ENCODE peak calls at places on chromosomes 4 and X, in seven cellular contexts. One of them, this sample, is unnamed.

GRCh38 chr4:70747874-70748273 is 26.1 kb downstream of the RUFY3 start:
- DNase-seq in adrenal gland: no peak
- DNase-seq in A549: no peak
- DNase-seq in right cardiac atrium: no peak
- DNase-seq in neural progenitor cell: no peak
- DNase-seq in transverse colon: no peak
- DNase-seq in right atrium auricular region: no peak
- DNase-seq in this sample: no peak

GRCh38 chrX:130120746-130121504 is 10.6 kb upstream of the ELF4 start:
- DNase-seq in A549: peak; percentile 73
- DNase-seq in neural progenitor cell: peak; percentile 75
- DNase-seq in right atrium auricular region: peak; percentile 78
- DNase-seq in transverse colon: peak; percentile 74
- DNase-seq in right cardiac atrium: peak; percentile 78
- DNase-seq in adrenal gland: peak; percentile 79
- DNase-seq in this sample: no peak

GRCh38 chr4:38930199-38930598 is 62.6 kb downstream of the FAM114A1 start:
- DNase-seq in transverse colon: no peak
- DNase-seq in adrenal gland: no peak
- DNase-seq in right cardiac atrium: no peak
- DNase-seq in neural progenitor cell: peak; percentile 27
- DNase-seq in A549: no peak
- DNase-seq in right atrium auricular region: no peak
- DNase-seq in this sample: no peak

GRCh38 chr4:169099775-169100180 is 89.7 kb upstream of the CBR4 start:
- DNase-seq in right cardiac atrium: no peak
- DNase-seq in A549: no peak
- DNase-seq in right atrium auricular region: no peak
- DNase-seq in neural progenitor cell: no peak
- DNase-seq in adrenal gland: no peak
- DNase-seq in transverse colon: no peak
- DNase-seq in this sample: no peak

GRCh38 chr4:91116861-91117260 is 989.7 kb downstream of the CCSER1 start:
- DNase-seq in A549: peak; percentile 6
- DNase-seq in transverse colon: no peak
- DNase-seq in neural progenitor cell: no peak
- DNase-seq in adrenal gland: no peak
- DNase-seq in right atrium auricular region: no peak
- DNase-seq in right cardiac atrium: no peak
- DNase-seq in this sample: peak; percentile 47

GRCh38 chr4:94758700-94759399 is 1.1 kb downstream of the BMPR1B start:
- DNase-seq in A549: peak; percentile 55
- DNase-seq in neural progenitor cell: peak; percentile 48
- DNase-seq in transverse colon: no peak
- DNase-seq in right cardiac atrium: no peak
- DNase-seq in adrenal gland: no peak
- DNase-seq in right atrium auricular region: no peak
- DNase-seq in this sample: peak; percentile 25

GRCh38 chr4:166293551-166293950 is 420.5 kb downstream of the TLL1 start:
- DNase-seq in A549: no peak
- DNase-seq in transverse colon: no peak
- DNase-seq in right cardiac atrium: no peak
- DNase-seq in adrenal gland: no peak
- DNase-seq in neural progenitor cell: no peak
- DNase-seq in right atrium auricular region: no peak
- DNase-seq in this sample: no peak

GRCh38 chr4:155675709-155676429 is 9.2 kb downstream of the GUCY1A1 start:
- DNase-seq in transverse colon: no peak
- DNase-seq in adrenal gland: no peak
- DNase-seq in neural progenitor cell: peak; percentile 24
- DNase-seq in right cardiac atrium: no peak
- DNase-seq in right atrium auricular region: no peak
- DNase-seq in A549: no peak
- DNase-seq in this sample: no peak

GRCh38 chrX:12903646-12904045 is 2.8 kb upstream of the TLR8 start:
- DNase-seq in adrenal gland: no peak
- DNase-seq in A549: no peak
- DNase-seq in neural progenitor cell: no peak
- DNase-seq in right atrium auricular region: no peak
- DNase-seq in right cardiac atrium: no peak
- DNase-seq in transverse colon: no peak
- DNase-seq in this sample: no peak

GRCh38 chrX:108420481-108420880 is 17.7 kb downstream of the COL4A6 start:
- DNase-seq in transverse colon: no peak
- DNase-seq in adrenal gland: no peak
- DNase-seq in right cardiac atrium: no peak
- DNase-seq in right atrium auricular region: no peak
- DNase-seq in neural progenitor cell: no peak
- DNase-seq in A549: no peak
- DNase-seq in this sample: no peak

GRCh38 chrX:132592880-132593279 is 104.0 kb upstream of the MBNL3 start:
- DNase-seq in right cardiac atrium: no peak
- DNase-seq in transverse colon: no peak
- DNase-seq in right atrium auricular region: no peak
- DNase-seq in neural progenitor cell: peak; percentile 49
- DNase-seq in adrenal gland: peak; percentile 24
- DNase-seq in A549: peak; percentile 1
- DNase-seq in this sample: peak; percentile 34

GRCh38 chr4:176607807-176608206 is 184.9 kb downstream of the VEGFC start:
- DNase-seq in A549: no peak
- DNase-seq in transverse colon: no peak
- DNase-seq in neural progenitor cell: no peak
- DNase-seq in adrenal gland: no peak
- DNase-seq in right cardiac atrium: no peak
- DNase-seq in right atrium auricular region: no peak
- DNase-seq in this sample: no peak

GRCh38 chrX:51955200-51955599 is 61.8 kb downstream of the MAGED1 start:
- DNase-seq in neural progenitor cell: no peak
- DNase-seq in A549: no peak
- DNase-seq in adrenal gland: no peak
- DNase-seq in transverse colon: no peak
- DNase-seq in right atrium auricular region: no peak
- DNase-seq in right cardiac atrium: no peak
- DNase-seq in this sample: peak; percentile 6

GRCh38 chr4:77852892-77853495 is 9.6 kb upstream of the MRPL1 start:
- DNase-seq in right atrium auricular region: no peak
- DNase-seq in transverse colon: peak; percentile 39
- DNase-seq in adrenal gland: no peak
- DNase-seq in A549: no peak
- DNase-seq in neural progenitor cell: no peak
- DNase-seq in right cardiac atrium: no peak
- DNase-seq in this sample: no peak

GRCh38 chr4:113502476-113502875 is 259.1 kb downstream of the CAMK2D start:
- DNase-seq in right atrium auricular region: no peak
- DNase-seq in adrenal gland: no peak
- DNase-seq in transverse colon: no peak
- DNase-seq in neural progenitor cell: no peak
- DNase-seq in right cardiac atrium: no peak
- DNase-seq in A549: no peak
- DNase-seq in this sample: no peak

GRCh38 chrX:142998447-142999208 is 27.1 kb upstream of the SPANXN4 start:
- DNase-seq in neural progenitor cell: no peak
- DNase-seq in right atrium auricular region: no peak
- DNase-seq in adrenal gland: no peak
- DNase-seq in right cardiac atrium: no peak
- DNase-seq in A549: no peak
- DNase-seq in transverse colon: no peak
- DNase-seq in this sample: no peak

GRCh38 chr4:69896530-69897116 is 34.2 kb upstream of the CSN1S1 start:
- DNase-seq in right cardiac atrium: no peak
- DNase-seq in neural progenitor cell: peak; percentile 28
- DNase-seq in A549: peak; percentile 3
- DNase-seq in adrenal gland: no peak
- DNase-seq in transverse colon: no peak
- DNase-seq in right atrium auricular region: no peak
- DNase-seq in this sample: peak; percentile 18

GRCh38 chr4:150943126-150943525 is 72.0 kb downstream of the LRBA start:
- DNase-seq in A549: no peak
- DNase-seq in neural progenitor cell: no peak
- DNase-seq in adrenal gland: no peak
- DNase-seq in right atrium auricular region: no peak
- DNase-seq in right cardiac atrium: no peak
- DNase-seq in transverse colon: no peak
- DNase-seq in this sample: no peak

GRCh38 chrX:45824471-45824870 is 623.8 kb upstream of the DIPK2B start:
- DNase-seq in neural progenitor cell: peak; percentile 30
- DNase-seq in right atrium auricular region: no peak
- DNase-seq in transverse colon: no peak
- DNase-seq in right cardiac atrium: peak; percentile 18
- DNase-seq in A549: peak; percentile 91
- DNase-seq in adrenal gland: peak; percentile 69
- DNase-seq in this sample: peak; percentile 41

GRCh38 chr4:165079476-165079875 is 25.8 kb downstream of the TRIM75 start:
- DNase-seq in adrenal gland: peak; percentile 66
- DNase-seq in neural progenitor cell: no peak
- DNase-seq in transverse colon: peak; percentile 74
- DNase-seq in A549: no peak
- DNase-seq in right cardiac atrium: peak; percentile 40
- DNase-seq in right atrium auricular region: peak; percentile 58
- DNase-seq in this sample: no peak

GRCh38 chr4:55925235-55925634 is 23.5 kb upstream of the CEP135 start:
- DNase-seq in neural progenitor cell: no peak
- DNase-seq in right cardiac atrium: no peak
- DNase-seq in A549: no peak
- DNase-seq in adrenal gland: no peak
- DNase-seq in right atrium auricular region: no peak
- DNase-seq in transverse colon: no peak
- DNase-seq in this sample: no peak

GRCh38 chr4:10006604-10007435 is 14.5 kb downstream of the SLC2A9 start:
- DNase-seq in right atrium auricular region: no peak
- DNase-seq in A549: peak; percentile 59
- DNase-seq in adrenal gland: peak; percentile 40
- DNase-seq in right cardiac atrium: no peak
- DNase-seq in transverse colon: peak; percentile 82
- DNase-seq in neural progenitor cell: no peak
- DNase-seq in this sample: no peak

GRCh38 chr4:71862315-71862714 is 78.4 kb upstream of the GC start:
- DNase-seq in right atrium auricular region: no peak
- DNase-seq in adrenal gland: no peak
- DNase-seq in neural progenitor cell: no peak
- DNase-seq in transverse colon: no peak
- DNase-seq in A549: no peak
- DNase-seq in right cardiac atrium: no peak
- DNase-seq in this sample: no peak

GRCh38 chrX:130680164-130681035 is 222.6 kb downstream of the ENOX2 start:
- DNase-seq in right cardiac atrium: no peak
- DNase-seq in transverse colon: no peak
- DNase-seq in neural progenitor cell: no peak
- DNase-seq in right atrium auricular region: no peak
- DNase-seq in adrenal gland: peak; percentile 65
- DNase-seq in A549: no peak
- DNase-seq in this sample: no peak

GRCh38 chr4:32958586-32958985 is 2238.4 kb downstream of the PCDH7 start:
- DNase-seq in right cardiac atrium: no peak
- DNase-seq in A549: no peak
- DNase-seq in transverse colon: no peak
- DNase-seq in neural progenitor cell: no peak
- DNase-seq in right atrium auricular region: no peak
- DNase-seq in adrenal gland: no peak
- DNase-seq in this sample: no peak
- H3K27ac ChIP-seq in right cardiac atrium: no peak overlapping the region
- H3K27ac ChIP-seq in A549: no peak overlapping the region
- H3K27ac ChIP-seq in transverse colon: no peak overlapping the region
- H3K27ac ChIP-seq in neural progenitor cell: no peak overlapping the region
- H3K27ac ChIP-seq in right atrium auricular region: no peak overlapping the region
- H3K27ac ChIP-seq in adrenal gland: no peak overlapping the region
- H3K27ac ChIP-seq in this sample: no peak overlapping the region

GRCh38 chr4:4856071-4857000 is 3.1 kb upstream of the MSX1 start:
- DNase-seq in A549: no peak
- DNase-seq in adrenal gland: peak; percentile 27
- DNase-seq in transverse colon: no peak
- DNase-seq in neural progenitor cell: peak; percentile 75
- DNase-seq in right cardiac atrium: no peak
- DNase-seq in right atrium auricular region: no peak
- DNase-seq in this sample: no peak
- H3K4me1 ChIP-seq in A549: no peaks in the 10 kb centered on the region
- H3K4me1 ChIP-seq in adrenal gland: peaks cover 13% of the 10 kb centered on the region
- H3K4me1 ChIP-seq in transverse colon: peaks cover 38% of the 10 kb centered on the region
- H3K4me1 ChIP-seq in neural progenitor cell: peaks cover 67% of the 10 kb centered on the region
- H3K4me1 ChIP-seq in right cardiac atrium: peaks cover 2% of the 10 kb centered on the region
- H3K4me1 ChIP-seq in right atrium auricular region: peaks cover 70% of the 10 kb centered on the region
- H3K4me1 ChIP-seq in this sample: no peaks in the 10 kb centered on the region

DNA sequence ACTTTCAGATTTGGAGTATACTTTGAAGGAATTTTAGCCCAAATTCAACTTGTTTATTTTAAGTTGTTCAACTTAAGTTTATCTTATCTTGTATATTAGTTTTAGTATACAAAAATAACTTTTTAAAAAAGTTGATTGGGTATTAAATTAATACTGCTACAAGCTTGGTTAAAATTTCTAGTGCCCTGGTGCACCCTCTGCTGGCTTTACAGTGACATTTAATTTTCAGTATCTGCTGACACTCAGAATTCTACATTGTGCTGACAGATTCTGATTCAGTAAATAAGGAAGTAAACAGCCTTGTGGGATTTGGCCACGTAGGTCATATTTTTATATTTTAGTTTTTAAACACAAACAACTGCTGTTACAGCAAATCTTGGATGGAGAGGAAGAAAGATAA is 2.9 kb downstream of the EDA start:
- DNase-seq in transverse colon: peak; percentile 11
- DNase-seq in neural progenitor cell: peak; percentile 14
- DNase-seq in adrenal gland: peak; percentile 25
- DNase-seq in right cardiac atrium: no peak
- DNase-seq in right atrium auricular region: no peak
- DNase-seq in A549: peak; percentile 31
- DNase-seq in this sample: no peak
- H3K9me3 ChIP-seq in transverse colon: no peaks in the 10 kb centered on the region
- H3K9me3 ChIP-seq in neural progenitor cell: peaks cover 6% of the 10 kb centered on the region
- H3K9me3 ChIP-seq in adrenal gland: no peaks in the 10 kb centered on the region
- H3K9me3 ChIP-seq in right cardiac atrium: no peaks in the 10 kb centered on the region
- H3K9me3 ChIP-seq in right atrium auricular region: no peaks in the 10 kb centered on the region
- H3K9me3 ChIP-seq in A549: no peaks in the 10 kb centered on the region
- H3K9me3 ChIP-seq in this sample: no peaks in the 10 kb centered on the region

DNA sequence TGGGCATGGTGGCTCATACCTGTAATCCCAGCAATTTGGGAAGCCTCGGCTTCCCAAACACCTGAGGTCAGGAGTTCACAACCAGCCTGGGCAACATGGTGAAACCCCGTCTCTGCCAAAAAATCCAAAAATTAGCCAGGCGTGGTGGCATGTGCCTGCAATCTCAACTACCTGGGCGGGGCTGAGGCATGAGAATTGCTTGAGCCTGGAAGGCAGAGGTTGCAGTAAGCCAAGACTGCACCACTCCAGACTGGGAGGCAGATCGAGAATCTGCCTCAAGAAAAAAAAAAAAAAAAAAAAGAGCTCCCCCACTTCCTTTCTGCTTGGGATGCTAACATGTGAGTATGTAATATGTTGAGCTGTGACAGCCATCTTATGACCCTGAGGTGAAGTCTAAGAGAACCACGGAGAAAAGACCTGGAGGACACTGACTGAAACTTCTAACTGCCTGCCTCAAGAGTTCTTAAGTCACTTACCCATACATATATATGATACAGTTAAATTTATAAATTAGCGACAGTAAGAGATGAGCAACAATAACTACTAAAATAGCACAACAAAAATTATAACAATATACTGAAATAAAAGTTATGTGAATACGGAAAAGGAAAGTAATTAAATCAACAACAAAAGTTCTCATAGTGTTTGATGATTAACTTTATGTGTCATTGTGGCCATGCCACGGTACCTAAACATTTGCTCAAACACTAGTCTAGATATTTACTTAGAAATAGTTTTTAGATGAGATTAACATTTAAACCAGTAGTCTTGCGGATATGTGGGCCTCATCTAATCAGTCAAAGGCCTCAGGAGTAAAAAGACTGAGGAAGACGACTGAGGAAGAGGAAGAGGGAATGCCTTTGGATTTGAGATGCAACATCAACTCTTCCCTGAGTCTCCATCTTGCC is 178.3 kb downstream of the OPHN1 start:
- DNase-seq in right atrium auricular region: no peak
- DNase-seq in adrenal gland: no peak
- DNase-seq in neural progenitor cell: no peak
- DNase-seq in right cardiac atrium: no peak
- DNase-seq in transverse colon: no peak
- DNase-seq in A549: peak; percentile 49
- DNase-seq in this sample: no peak
- H3K27ac ChIP-seq in right atrium auricular region: no peak overlapping the region
- H3K27ac ChIP-seq in adrenal gland: no peak overlapping the region
- H3K27ac ChIP-seq in neural progenitor cell: no peak overlapping the region
- H3K27ac ChIP-seq in right cardiac atrium: no peak overlapping the region
- H3K27ac ChIP-seq in transverse colon: no peak overlapping the region
- H3K27ac ChIP-seq in A549: peak overlapping the region; percentile 63
- H3K27ac ChIP-seq in this sample: no peak overlapping the region